ENCODE peak calls at places on chromosomes 1 and 21, in six cellular contexts. D is H1, U is ascending aorta, M is heart right ventricle, C is cardiac muscle cell, P is tibial nerve. R is an unnamed sample.

GRCh38 chr1:115474166-115474565 is 136.1 kb upstream of the NGF start:
- DNase-seq in D (no peak), U (no peak), M (no peak), C (no peak), P (no peak), R (no peak)

GRCh38 chr21:24869862-24870261 is 737.4 kb downstream of the MRPL39 start:
- DNase-seq in D (no peak), U (no peak), M (no peak), C (no peak), P (no peak), R (no peak)

GRCh38 chr1:38271116-38271633 is 224.6 kb upstream of the POU3F1 start:
- DNase-seq in D (no peak), U (no peak), M (no peak), C (no peak), P (no peak), R (no peak)

GRCh38 chr1:221268295-221268694 is 389.1 kb downstream of the HLX start:
- DNase-seq in D (no peak), U (no peak), M (no peak), C (peak; percentile 58), P (no peak), R (no peak)

GRCh38 chr1:98336472-98337118 is 324.9 kb upstream of the SNX7 start:
- DNase-seq in D (no peak), U (no peak), M (no peak), C (no peak), P (no peak), R (no peak)

GRCh38 chr1:220881918-220882891 is 3.0 kb downstream of the HLX start:
- DNase-seq in D (peak; percentile 70), U (no peak), M (peak; percentile 47), C (peak; percentile 84), P (no peak), R (no peak)

GRCh38 chr1:210618379-210618778 is 289.7 kb downstream of the HHAT start:
- DNase-seq in D (no peak), U (no peak), M (no peak), C (no peak), P (no peak), R (no peak)

GRCh38 chr1:166479052-166479631 is 312.3 kb upstream of the FAM78B start:
- DNase-seq in D (peak; percentile 19), U (no peak), M (peak; percentile 21), C (peak; percentile 41), P (peak; percentile 77), R (no peak)

GRCh38 chr1:100775483-100775882 is 55.9 kb downstream of the VCAM1 start:
- DNase-seq in D (no peak), U (no peak), M (no peak), C (no peak), P (no peak), R (no peak)

GRCh38 chr1:242824435-242824834 is 299.9 kb upstream of the PLD5 start:
- DNase-seq in D (no peak), U (no peak), M (no peak), C (no peak), P (no peak), R (no peak)

GRCh38 chr21:25416669-25417068 is 190.6 kb downstream of the MRPL39 start:
- DNase-seq in D (no peak), U (no peak), M (no peak), C (no peak), P (no peak), R (no peak)

GRCh38 chr1:243837907-243838546 is 12.0 kb downstream of the AKT3 start:
- DNase-seq in D (no peak), U (no peak), M (no peak), C (no peak), P (no peak), R (no peak)

GRCh38 chr21:41449613-41450012 is 23.6 kb downstream of the MX1 start:
- DNase-seq in D (no peak), U (no peak), M (no peak), C (no peak), P (no peak), R (no peak)

GRCh38 chr1:231934797-231935196 is 308.2 kb downstream of the DISC1 start:
- DNase-seq in D (no peak), U (no peak), M (no peak), C (peak; percentile 86), P (no peak), R (no peak)

GRCh38 chr1:102120910-102121309 is 124.2 kb upstream of the OLFM3 start:
- DNase-seq in D (no peak), U (no peak), M (no peak), C (no peak), P (no peak), R (no peak)

GRCh38 chr1:27634166-27634981 is 611 bp downstream of the FGR start:
- DNase-seq in D (no peak), U (no peak), M (peak; percentile 76), C (peak; percentile 32), P (no peak), R (no peak)

GRCh38 chr1:234730542-234731370 is 120.8 kb upstream of the IRF2BP2 start:
- DNase-seq in D (no peak), U (no peak), M (no peak), C (no peak), P (no peak), R (no peak)

GRCh38 chr1:147748687-147749350 is 11.6 kb downstream of the GJA5 start:
- DNase-seq in D (no peak), U (no peak), M (no peak), C (no peak), P (no peak), R (no peak)

GRCh38 chr1:106536741-106537140 is 519.7 kb upstream of the PRMT6 start:
- DNase-seq in D (no peak), U (no peak), M (no peak), C (no peak), P (no peak), R (no peak)

GRCh38 chr1:1440941-1441888 is 5.7 kb downstream of the VWA1 start:
- DNase-seq in D (no peak), U (no peak), M (peak; percentile 72), C (peak; percentile 57), P (no peak), R (no peak)

GRCh38 chr1:161940866-161941591 is 82.6 kb downstream of the OLFML2B start:
- DNase-seq in D (no peak), U (no peak), M (no peak), C (no peak), P (no peak), R (no peak)

GRCh38 chr1:164836614-164837018 is 277.6 kb downstream of the PBX1 start:
- DNase-seq in D (no peak), U (no peak), M (peak; percentile 20), C (peak; percentile 81), P (no peak), R (no peak)

GRCh38 chr21:22898061-22898460 is 1899.9 kb downstream of the NCAM2 start:
- DNase-seq in D (no peak), U (no peak), M (no peak), C (no peak), P (no peak), R (no peak)

GRCh38 chr1:49817681-49818080 is 206.1 kb downstream of the AGBL4 start:
- DNase-seq in D (no peak), U (no peak), M (no peak), C (no peak), P (no peak), R (no peak)

GRCh38 chr1:92483442-92484170 is 3.1 kb downstream of the GFI1 start:
- DNase-seq in D (no peak), U (no peak), M (peak; percentile 17), C (no peak), P (no peak), R (no peak)

GRCh38 chr1:156055343-156055645 is 712 bp downstream of the LAMTOR2 start:
- DNase-seq in D (no peak), U (no peak), M (no peak), C (no peak), P (no peak), R (no peak)

GRCh38 chr1:33358114-33358770 is 37.3 kb upstream of the A3GALT2 start:
- DNase-seq in D (no peak), U (no peak), M (no peak), C (no peak), P (no peak), R (no peak)

DNA sequence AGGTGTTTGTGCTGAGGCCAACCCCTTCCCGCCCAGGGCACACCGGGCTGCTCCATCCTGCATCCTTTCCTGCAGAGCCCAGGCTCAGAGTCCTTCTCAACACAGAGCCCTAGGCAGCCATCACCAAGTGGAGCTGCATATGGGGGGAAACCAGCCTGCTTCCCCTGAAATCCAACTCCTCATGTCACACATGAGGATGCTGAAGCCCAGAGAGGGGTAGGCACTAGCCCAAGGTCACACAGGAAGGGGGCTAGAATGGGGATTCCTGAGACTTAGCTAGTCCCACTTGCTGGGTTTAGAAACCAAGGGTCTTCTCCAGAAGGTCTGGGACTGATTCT is 5.5 kb upstream of the TNFRSF1B start:
- DNase-seq in D (no peak), U (no peak), M (no peak), C (no peak), P (no peak), R (no peak)
- H3K4me1 ChIP-seq in D (no peaks in the 10 kb centered on the region), U (peaks cover 12% of the 10 kb centered on the region), M (peaks cover 27% of the 10 kb centered on the region), C (no peaks in the 10 kb centered on the region), P (no peaks in the 10 kb centered on the region), R (peaks cover 20% of the 10 kb centered on the region)

DNA sequence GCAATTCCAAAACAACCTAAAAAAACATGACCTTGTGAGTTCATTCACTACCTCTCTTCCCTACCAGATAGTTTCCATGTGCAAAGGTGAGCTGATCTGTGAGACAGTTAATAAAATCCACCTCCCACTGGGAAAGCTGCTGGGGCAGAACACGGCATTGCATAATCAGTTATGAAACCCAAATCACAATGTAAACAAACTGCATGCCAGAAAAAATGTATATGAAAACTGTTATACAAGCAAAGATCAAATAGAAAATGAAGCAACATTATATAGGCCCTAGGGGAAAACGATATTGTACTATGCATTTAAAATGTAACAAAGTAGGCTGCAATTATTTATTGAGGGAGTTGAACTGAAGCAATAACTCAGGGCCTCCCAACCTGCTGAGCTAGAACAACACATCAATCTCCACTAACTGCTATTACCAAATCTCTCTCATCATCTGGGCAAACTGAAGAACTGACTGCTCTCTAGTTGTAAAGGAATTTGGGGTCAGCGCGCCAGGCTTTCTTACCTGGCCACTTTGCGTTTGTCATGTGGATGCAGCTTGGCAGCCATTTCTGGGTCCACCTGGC is 31.0 kb downstream of the TRIT1 start:
- DNase-seq in D (no peak), U (no peak), M (no peak), C (peak; percentile 12), P (no peak), R (no peak)
- H3K27me3 ChIP-seq in D (no peaks in the 10 kb centered on the region), U (no peaks in the 10 kb centered on the region), M (no peaks in the 10 kb centered on the region), C (no peaks in the 10 kb centered on the region), P (no peaks in the 10 kb centered on the region), R (no peaks in the 10 kb centered on the region)

GRCh38 chr21:35210093-35210492 is 161.0 kb upstream of the RUNX1 start:
- DNase-seq in D (no peak), U (no peak), M (no peak), C (no peak), P (no peak), R (no peak)
- H3K4me1 ChIP-seq in D (peaks cover 2% of the 10 kb centered on the region), U (peaks cover 17% of the 10 kb centered on the region), M (peaks cover 44% of the 10 kb centered on the region), C (no peaks in the 10 kb centered on the region), P (no peaks in the 10 kb centered on the region), R (no peaks in the 10 kb centered on the region)

GRCh38 chr1:23704834-23705495 is 13.4 kb downstream of the RPL11 start:
- DNase-seq in D (no peak), U (no peak), M (no peak), C (no peak), P (no peak), R (no peak)

GRCh38 chr1:23709229-23709628 is 17.6 kb downstream of the RPL11 start:
- DNase-seq in D (no peak), U (no peak), M (no peak), C (no peak), P (no peak), R (no peak)
- H3K27me3 ChIP-seq in D (no peaks in the 10 kb centered on the region), U (no peaks in the 10 kb centered on the region), M (no peaks in the 10 kb centered on the region), C (no peaks in the 10 kb centered on the region), P (no peaks in the 10 kb centered on the region), R (no peaks in the 10 kb centered on the region)

R was measured in esophagus squamous epithelium.